ENCODE peak calls at places on chromosomes 6 and 20, in nine cellular contexts. P, A, R, S, T, N, X, M and U are unnamed samples.
A peak's percentile ranks its signal among the peaks of the same experiment; 100 is the strongest.

GRCh38 chr20:50689864-50690263 is 1.5 kb downstream of the RIPOR3 start:
- DNase-seq in P (no peak), A (no peak), R (no peak), S (no peak), T (no peak), N (no peak), X (no peak), M (no peak), U (no peak)

GRCh38 chr6:125995972-125996580 is 9.7 kb downstream of the TRMT11 start:
- DNase-seq in P (peak; percentile 49), A (peak; percentile 24), R (peak; percentile 23), S (peak; percentile 66), T (no peak), N (peak; percentile 75), X (peak; percentile 67), M (peak; percentile 81), U (peak; percentile 60)

GRCh38 chr20:62636446-62636845 is 5.9 kb upstream of the SLCO4A1 start:
- DNase-seq in P (no peak), A (no peak), R (no peak), S (no peak), T (no peak), N (no peak), X (no peak), M (peak; percentile 29), U (no peak)

GRCh38 chr6:54700158-54700557 is 146.4 kb upstream of the FAM83B start:
- DNase-seq in P (no peak), A (no peak), R (no peak), S (no peak), T (no peak), N (no peak), X (no peak), M (no peak), U (no peak)

GRCh38 chr6:100335999-100336398 is 128.7 kb downstream of the SIM1 start:
- DNase-seq in P (no peak), A (no peak), R (no peak), S (no peak), T (no peak), N (no peak), X (peak; percentile 9), M (no peak), U (no peak)

GRCh38 chr20:61988665-61989064 is 77.0 kb downstream of the TAF4 start:
- DNase-seq in P (no peak), A (no peak), R (no peak), S (no peak), T (no peak), N (no peak), X (no peak), M (no peak), U (no peak)

GRCh38 chr20:53335509-53335908 is 258.1 kb downstream of the ZNF217 start:
- DNase-seq in P (no peak), A (no peak), R (no peak), S (no peak), T (no peak), N (no peak), X (no peak), M (no peak), U (no peak)

GRCh38 chr6:158516098-158516497 is 43.8 kb upstream of the TMEM181 start:
- DNase-seq in P (no peak), A (no peak), R (no peak), S (no peak), T (no peak), N (no peak), X (no peak), M (no peak), U (no peak)

GRCh38 chr6:146545608-146546007 is 2.0 kb downstream of the RAB32 start:
- DNase-seq in P (no peak), A (peak; percentile 48), R (no peak), S (peak; percentile 62), T (no peak), N (no peak), X (peak; percentile 86), M (no peak), U (no peak)

GRCh38 chr20:24674921-24675605 is 205.6 kb downstream of the SYNDIG1 start:
- DNase-seq in P (no peak), A (no peak), R (no peak), S (no peak), T (peak; percentile 40), N (no peak), X (no peak), M (no peak), U (no peak)

GRCh38 chr20:2865630-2866029 is 7.7 kb upstream of the PTPRA start:
- DNase-seq in P (no peak), A (no peak), R (no peak), S (no peak), T (no peak), N (no peak), X (no peak), M (peak; percentile 18), U (no peak)

GRCh38 chr6:45472383-45472782 is 94.6 kb upstream of the SUPT3H start:
- DNase-seq in P (no peak), A (no peak), R (no peak), S (no peak), T (no peak), N (peak; percentile 17), X (no peak), M (no peak), U (no peak)

GRCh38 chr6:90216081-90216977 is 80.3 kb downstream of the BACH2 start:
- DNase-seq in P (no peak), A (no peak), R (no peak), S (no peak), T (no peak), N (no peak), X (peak; percentile 26), M (peak; percentile 70), U (no peak)

GRCh38 chr6:17466707-17467106 is 73.3 kb downstream of the CAP2 start:
- DNase-seq in P (no peak), A (no peak), R (no peak), S (peak; percentile 5), T (no peak), N (no peak), X (no peak), M (no peak), U (no peak)

GRCh38 chr6:75892384-75892783 is 143.3 kb downstream of the MYO6 start:
- DNase-seq in P (no peak), A (no peak), R (no peak), S (no peak), T (no peak), N (no peak), X (no peak), M (no peak), U (no peak)

GRCh38 chr6:25089442-25089841 is 153.7 kb upstream of the RIPOR2 start:
- DNase-seq in P (no peak), A (no peak), R (no peak), S (no peak), T (no peak), N (no peak), X (peak; percentile 26), M (no peak), U (no peak)

GRCh38 chr20:57594092-57594911 is 25.9 kb downstream of the ZBP1 start:
- DNase-seq in P (peak; percentile 88), A (no peak), R (no peak), S (peak; percentile 26), T (no peak), N (no peak), X (peak; percentile 21), M (peak; percentile 63), U (peak; percentile 36)

GRCh38 chr6:54865091-54865631 is 18.6 kb downstream of the FAM83B start:
- DNase-seq in P (no peak), A (no peak), R (no peak), S (no peak), T (no peak), N (no peak), X (no peak), M (no peak), U (no peak)

GRCh38 chr6:106025655-106026054 is 60.5 kb upstream of the PRDM1 start:
- DNase-seq in P (no peak), A (no peak), R (no peak), S (no peak), T (no peak), N (no peak), X (peak; percentile 31), M (no peak), U (no peak)

GRCh38 chr6:31125162-31125561 is 4.9 kb upstream of the CDSN start:
- DNase-seq in P (no peak), A (no peak), R (no peak), S (no peak), T (no peak), N (no peak), X (no peak), M (no peak), U (no peak)